ENCODE peak calls at places on chromosomes 1 and 21, in five cellular contexts. P is effector memory CD4-positive, alpha-beta T cell; N is OCI-LY7; E is psoas muscle; A is hepatocyte. R is an unnamed sample.

GRCh38 chr1:61184035-61184713 is 101.8 kb downstream of the NFIA start:
- DNase-seq in P (no peak), N (no peak), E (peak; percentile 97), A (peak; percentile 69), R (peak; percentile 96)

GRCh38 chr1:238336531-238336930 is 445.8 kb upstream of the ZP4 start:
- DNase-seq in P (no peak), N (no peak), E (no peak), A (no peak), R (no peak)

GRCh38 chr1:156668801-156669637 is 8.2 kb downstream of the NES start:
- DNase-seq in P (no peak), N (no peak), E (no peak), A (no peak), R (peak; percentile 67)

GRCh38 chr1:40039245-40039756 is 1.2 kb upstream of the CAP1 start:
- DNase-seq in P (no peak), N (peak; percentile 88), E (no peak), A (no peak), R (no peak)

GRCh38 chr1:209041936-209042335 is 541.6 kb upstream of the CAMK1G start:
- DNase-seq in P (no peak), N (no peak), E (no peak), A (no peak), R (no peak)

GRCh38 chr1:201551877-201552731 is 13.2 kb downstream of the NAV1 start:
- DNase-seq in P (no peak), N (no peak), E (no peak), A (no peak), R (peak; percentile 40)

GRCh38 chr1:2125375-2126211 is 69.0 kb downstream of the FAAP20 start:
- DNase-seq in P (no peak), N (no peak), E (no peak), A (no peak), R (no peak)

GRCh38 chr21:18743523-18743922 is 339.9 kb upstream of the TMPRSS15 start:
- DNase-seq in P (no peak), N (no peak), E (no peak), A (no peak), R (no peak)

GRCh38 chr1:17742590-17742989 is 12.5 kb upstream of the ACTL8 start:
- DNase-seq in P (no peak), N (no peak), E (no peak), A (peak; percentile 40), R (no peak)

GRCh38 chr1:182309631-182310351 is 81.8 kb downstream of the GLUL start:
- DNase-seq in P (no peak), N (no peak), E (no peak), A (peak; percentile 25), R (no peak)

GRCh38 chr1:167119696-167120095 is 25.8 kb downstream of the STYXL2 start:
- DNase-seq in P (no peak), N (no peak), E (no peak), A (no peak), R (no peak)
- H3K27ac ChIP-seq in P (no peak overlapping the region), N (no peak overlapping the region), E (peak overlapping the region; percentile 38), A (no peak overlapping the region), R (no peak overlapping the region)

GRCh38 chr1:232417849-232418248 is 212.1 kb downstream of the SIPA1L2 start:
- DNase-seq in P (no peak), N (no peak), E (no peak), A (no peak), R (no peak)

GRCh38 chr1:232413674-232414073 is 216.3 kb downstream of the SIPA1L2 start:
- DNase-seq in P (no peak), N (no peak), E (no peak), A (no peak), R (no peak)

GRCh38 chr1:232421143-232421796 is 208.7 kb downstream of the SIPA1L2 start:
- DNase-seq in P (no peak), N (no peak), E (no peak), A (no peak), R (no peak)

GRCh38 chr1:232414100-232414499 is 215.8 kb downstream of the SIPA1L2 start:
- DNase-seq in P (no peak), N (no peak), E (no peak), A (no peak), R (no peak)

GRCh38 chr1:232416026-232416568 is 213.8 kb downstream of the SIPA1L2 start:
- DNase-seq in P (no peak), N (no peak), E (no peak), A (no peak), R (no peak)
- H3K4me3 ChIP-seq in P (no peak overlapping the region), N (no peak overlapping the region), E (no peak overlapping the region), A (no peak overlapping the region), R (no peak overlapping the region)

GRCh38 chr1:234431255-234431654 is 47.7 kb downstream of the TARBP1 start:
- DNase-seq in P (no peak), N (no peak), E (no peak), A (no peak), R (no peak)
- H3K36me3 ChIP-seq in P (peaks cover 29% of the 10 kb centered on the region), N (peaks cover 91% of the 10 kb centered on the region), E (peaks cover 59% of the 10 kb centered on the region), A (no peaks in the 10 kb centered on the region), R (peaks cover 4% of the 10 kb centered on the region)

DNA sequence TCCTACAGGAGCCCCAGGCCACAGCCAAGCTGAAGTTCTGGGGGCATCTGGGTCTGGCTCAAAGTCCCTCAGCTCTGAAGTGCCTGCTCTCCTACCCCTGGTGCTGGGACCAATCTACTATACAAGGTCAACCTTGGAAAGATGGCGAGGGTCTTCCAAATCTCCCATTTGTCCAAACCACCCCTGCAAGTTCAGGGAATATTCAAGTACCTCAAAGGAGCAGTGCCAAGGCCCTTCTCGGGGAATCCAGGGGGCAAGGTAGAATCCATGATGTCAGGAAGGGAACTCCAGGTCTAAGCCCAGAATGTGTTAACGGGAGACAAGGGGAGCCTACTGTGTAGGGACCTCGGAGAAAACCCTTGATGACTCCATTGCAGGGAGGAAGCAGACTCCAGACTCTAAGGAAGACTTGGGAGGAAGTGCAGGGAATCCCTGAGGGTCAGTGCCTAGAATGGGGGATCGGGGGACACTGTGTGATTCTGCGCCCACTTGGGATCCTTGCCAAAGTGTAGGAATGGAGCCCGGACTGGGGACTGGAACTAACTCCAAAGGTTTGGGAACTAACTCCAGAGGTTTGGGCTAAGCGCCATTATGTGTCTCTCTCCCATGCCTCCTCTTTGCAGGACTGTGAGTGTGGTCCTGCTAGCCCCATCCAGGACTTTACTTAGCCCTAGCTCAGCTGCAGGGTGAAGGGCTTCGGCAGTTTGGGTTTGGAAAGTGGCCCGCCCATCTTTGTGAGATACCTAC is 8.7 kb downstream of the TAL1 start:
- DNase-seq in P (no peak), N (no peak), E (no peak), A (no peak), R (no peak)
- H3K27ac ChIP-seq in P (no peak overlapping the region), N (no peak overlapping the region), E (no peak overlapping the region), A (no peak overlapping the region), R (no peak overlapping the region)

DNA sequence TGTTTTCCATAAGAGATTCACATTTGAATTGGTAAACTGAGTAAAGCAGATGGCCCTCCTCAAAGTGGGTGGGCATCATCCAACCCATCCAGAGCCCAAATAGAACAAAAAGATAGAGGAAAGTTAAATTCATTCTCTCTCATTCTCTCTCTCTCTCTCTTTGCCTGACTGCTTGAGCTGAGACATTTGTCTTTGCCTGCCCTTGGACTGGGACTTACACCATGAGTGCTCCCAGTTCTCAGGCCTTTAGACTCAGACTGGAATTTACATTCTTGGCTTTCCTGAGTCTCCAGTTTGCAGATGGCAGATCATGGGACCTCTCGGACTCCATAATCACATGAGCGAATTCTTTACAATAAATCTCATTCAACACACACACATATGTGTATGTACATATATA is 69.6 kb downstream of the RGS13 start:
- DNase-seq in P (no peak), N (no peak), E (no peak), A (no peak), R (no peak)
- H3K4me3 ChIP-seq in P (no peak overlapping the region), N (no peak overlapping the region), E (no peak overlapping the region), A (no peak overlapping the region), R (no peak overlapping the region)

R was measured in SJCRH30.